ENCODE peak calls at places on chromosome 1, in five cellular contexts. One of them, this sample, is unnamed. For H3K4me1, the result is how much of the 10 kb centered on the place peaks cover.

GRCh38 chr1:175169305-175170018 is 23.1 kb downstream of the KIAA0040 start:
- DNase-seq in pancreas: no peak
- DNase-seq in stomach: no peak
- DNase-seq in upper lobe of right lung: no peak
- DNase-seq in A549: no peak
- DNase-seq in this sample: no peak

GRCh38 chr1:55214903-55215193 is 316 bp downstream of the USP24 start:
- DNase-seq in pancreas: peak
- DNase-seq in stomach: peak
- DNase-seq in upper lobe of right lung: peak
- DNase-seq in A549: peak
- DNase-seq in this sample: peak

GRCh38 chr1:96727860-96728259 is 6.3 kb downstream of the PTBP2 start:
- DNase-seq in pancreas: no peak
- DNase-seq in stomach: no peak
- DNase-seq in upper lobe of right lung: no peak
- DNase-seq in A549: no peak
- DNase-seq in this sample: no peak

GRCh38 chr1:40878906-40879305 is 16.7 kb upstream of the CITED4 start:
- DNase-seq in pancreas: no peak
- DNase-seq in stomach: no peak
- DNase-seq in upper lobe of right lung: no peak
- DNase-seq in A549: no peak
- DNase-seq in this sample: no peak

GRCh38 chr1:16438516-16438915 is 1.3 kb upstream of the SPATA21 start:
- DNase-seq in pancreas: no peak
- DNase-seq in stomach: no peak
- DNase-seq in upper lobe of right lung: no peak
- DNase-seq in A549: no peak
- DNase-seq in this sample: no peak

GRCh38 chr1:168187180-168187579 is 8.4 kb downstream of the TIPRL start:
- DNase-seq in pancreas: no peak
- DNase-seq in stomach: no peak
- DNase-seq in upper lobe of right lung: no peak
- DNase-seq in A549: no peak
- DNase-seq in this sample: no peak

GRCh38 chr1:210707300-210707699 is 378.6 kb downstream of the HHAT start:
- DNase-seq in pancreas: no peak
- DNase-seq in stomach: no peak
- DNase-seq in upper lobe of right lung: no peak
- DNase-seq in A549: no peak
- DNase-seq in this sample: no peak

GRCh38 chr1:246534114-246534513 is 27.0 kb upstream of the SMYD3 start:
- DNase-seq in pancreas: no peak
- DNase-seq in stomach: no peak
- DNase-seq in upper lobe of right lung: no peak
- DNase-seq in A549: no peak
- DNase-seq in this sample: no peak

GRCh38 chr1:205678286-205679111 is 1.8 kb downstream of the SLC45A3 start:
- DNase-seq in pancreas: no peak
- DNase-seq in stomach: no peak
- DNase-seq in upper lobe of right lung: no peak
- DNase-seq in A549: no peak
- DNase-seq in this sample: peak

GRCh38 chr1:101820080-101820479 is 176.6 kb downstream of the OLFM3 start:
- DNase-seq in pancreas: no peak
- DNase-seq in stomach: no peak
- DNase-seq in upper lobe of right lung: no peak
- DNase-seq in A549: peak
- DNase-seq in this sample: no peak

GRCh38 chr1:157155658-157156057 is 17.5 kb upstream of the ETV3 start:
- DNase-seq in pancreas: no peak
- DNase-seq in stomach: no peak
- DNase-seq in upper lobe of right lung: no peak
- DNase-seq in A549: peak
- DNase-seq in this sample: no peak

GRCh38 chr1:109639063-109639840 is 16.6 kb upstream of the GSTM4 start:
- DNase-seq in pancreas: no peak
- DNase-seq in stomach: no peak
- DNase-seq in upper lobe of right lung: peak
- DNase-seq in A549: no peak
- DNase-seq in this sample: no peak

GRCh38 chr1:86704456-86704971 is at the start of gene SH3GLB1:
- DNase-seq in pancreas: peak
- DNase-seq in stomach: peak
- DNase-seq in upper lobe of right lung: peak
- DNase-seq in A549: peak
- DNase-seq in this sample: peak

GRCh38 chr1:234893725-234894630 is 234.7 kb downstream of the TOMM20 start:
- DNase-seq in pancreas: peak
- DNase-seq in stomach: peak
- DNase-seq in upper lobe of right lung: no peak
- DNase-seq in A549: no peak
- DNase-seq in this sample: no peak

GRCh38 chr1:46204406-46204742 is 1.2 kb downstream of the LURAP1 start:
- DNase-seq in pancreas: no peak
- DNase-seq in stomach: no peak
- DNase-seq in upper lobe of right lung: no peak
- DNase-seq in A549: no peak
- DNase-seq in this sample: no peak

GRCh38 chr1:179706339-179706941 is 36.7 kb upstream of the FAM163A start:
- DNase-seq in pancreas: peak
- DNase-seq in stomach: peak
- DNase-seq in upper lobe of right lung: no peak
- DNase-seq in A549: peak
- DNase-seq in this sample: no peak

GRCh38 chr1:19639999-19640362 is 4.1 kb upstream of the NBL1 start:
- DNase-seq in pancreas: no peak
- DNase-seq in stomach: no peak
- DNase-seq in upper lobe of right lung: no peak
- DNase-seq in A549: peak
- DNase-seq in this sample: no peak

GRCh38 chr1:225877570-225877969 is 4.6 kb downstream of the TMEM63A start:
- DNase-seq in pancreas: peak
- DNase-seq in stomach: peak
- DNase-seq in upper lobe of right lung: peak
- DNase-seq in A549: peak
- DNase-seq in this sample: peak

GRCh38 chr1:23010734-23011449 is 4.8 kb downstream of the TEX46 start:
- DNase-seq in pancreas: no peak
- DNase-seq in stomach: no peak
- DNase-seq in upper lobe of right lung: no peak
- DNase-seq in A549: peak
- DNase-seq in this sample: no peak

GRCh38 chr1:156336242-156336641 is 1.9 kb downstream of the CCT3 start:
- DNase-seq in pancreas: no peak
- DNase-seq in stomach: no peak
- DNase-seq in upper lobe of right lung: no peak
- DNase-seq in A549: peak
- DNase-seq in this sample: no peak

GRCh38 chr1:161810780-161811179 is 44.7 kb downstream of the ATF6 start:
- DNase-seq in pancreas: no peak
- DNase-seq in stomach: no peak
- DNase-seq in upper lobe of right lung: no peak
- DNase-seq in A549: no peak
- DNase-seq in this sample: no peak

GRCh38 chr1:70134148-70134547 is 71.2 kb downstream of the LRRC40 start:
- DNase-seq in pancreas: no peak
- DNase-seq in stomach: no peak
- DNase-seq in upper lobe of right lung: no peak
- DNase-seq in A549: no peak
- DNase-seq in this sample: peak

GRCh38 chr1:177082855-177083741 is 81.4 kb downstream of the ASTN1 start:
- DNase-seq in pancreas: no peak
- DNase-seq in stomach: no peak
- DNase-seq in upper lobe of right lung: no peak
- DNase-seq in A549: no peak
- DNase-seq in this sample: no peak

GRCh38 chr1:153610334-153611023 is 2.5 kb downstream of the S100A16 start:
- DNase-seq in pancreas: no peak
- DNase-seq in stomach: no peak
- DNase-seq in upper lobe of right lung: no peak
- DNase-seq in A549: peak
- DNase-seq in this sample: no peak

GRCh38 chr1:31760901-31761470 is 3.2 kb downstream of the ADGRB2 start:
- DNase-seq in pancreas: peak
- DNase-seq in stomach: peak
- DNase-seq in upper lobe of right lung: peak
- DNase-seq in A549: peak
- DNase-seq in this sample: peak

GRCh38 chr1:230292739-230293720 is 133.1 kb downstream of the PGBD5 start:
- DNase-seq in pancreas: no peak
- DNase-seq in stomach: no peak
- DNase-seq in upper lobe of right lung: peak
- DNase-seq in A549: no peak
- DNase-seq in this sample: no peak

GRCh38 chr1:28087614-28088167 is 719 bp downstream of the EYA3 start:
- DNase-seq in pancreas: no peak
- DNase-seq in stomach: no peak
- DNase-seq in upper lobe of right lung: no peak
- DNase-seq in A549: no peak
- DNase-seq in this sample: no peak

GRCh38 chr1:108646661-108647269 is 14.1 kb downstream of the HENMT1 start:
- DNase-seq in pancreas: peak
- DNase-seq in stomach: peak
- DNase-seq in upper lobe of right lung: peak
- DNase-seq in A549: peak
- DNase-seq in this sample: peak

GRCh38 chr1:21338568-21339401 is 48.5 kb upstream of the ECE1 start:
- DNase-seq in pancreas: peak
- DNase-seq in stomach: peak
- DNase-seq in upper lobe of right lung: no peak
- DNase-seq in A549: peak
- DNase-seq in this sample: peak
- H3K4me1 ChIP-seq in pancreas: half or more
- H3K4me1 ChIP-seq in stomach: half or more
- H3K4me1 ChIP-seq in upper lobe of right lung: half or more
- H3K4me1 ChIP-seq in A549: half or more
- H3K4me1 ChIP-seq in this sample: half or more

DNA sequence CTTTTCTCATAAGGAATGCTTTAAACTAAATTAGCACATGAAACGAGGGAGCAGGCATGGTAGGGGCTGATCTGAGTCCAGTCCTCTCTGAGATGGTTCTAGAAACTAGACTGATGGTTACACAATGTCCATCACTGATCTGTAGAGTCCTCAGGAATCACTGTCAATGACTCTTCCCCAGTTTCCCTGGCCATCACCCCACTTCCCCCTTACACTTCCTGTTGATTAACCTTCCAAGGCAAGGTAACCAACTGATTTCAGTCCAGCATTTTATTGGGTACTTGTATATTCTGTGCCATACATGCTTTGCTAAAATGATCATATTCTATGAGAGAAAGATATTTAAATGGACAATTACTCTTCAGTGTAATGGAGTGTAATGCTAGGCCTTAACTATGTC is 100.6 kb upstream of the ARTN start:
- DNase-seq in pancreas: no peak
- DNase-seq in stomach: no peak
- DNase-seq in upper lobe of right lung: no peak
- DNase-seq in A549: no peak
- DNase-seq in this sample: no peak
- H3K4me1 ChIP-seq in pancreas: under half
- H3K4me1 ChIP-seq in stomach: under half
- H3K4me1 ChIP-seq in upper lobe of right lung: under half
- H3K4me1 ChIP-seq in A549: under half
- H3K4me1 ChIP-seq in this sample: under half

GRCh38 chr1:197923013-197923412 is 5.8 kb downstream of the LHX9 start:
- DNase-seq in pancreas: no peak
- DNase-seq in stomach: no peak
- DNase-seq in upper lobe of right lung: no peak
- DNase-seq in A549: no peak
- DNase-seq in this sample: no peak

GRCh38 chr1:197920345-197921117 is 3.4 kb downstream of the LHX9 start:
- DNase-seq in pancreas: no peak
- DNase-seq in stomach: no peak
- DNase-seq in upper lobe of right lung: no peak
- DNase-seq in A549: no peak
- DNase-seq in this sample: no peak

GRCh38 chr1:197919523-197920301 is 2.5 kb downstream of the LHX9 start:
- DNase-seq in pancreas: no peak
- DNase-seq in stomach: no peak
- DNase-seq in upper lobe of right lung: no peak
- DNase-seq in A549: no peak
- DNase-seq in this sample: no peak

GRCh38 chr1:197922070-197922390 is 4.9 kb downstream of the LHX9 start:
- DNase-seq in pancreas: no peak
- DNase-seq in stomach: no peak
- DNase-seq in upper lobe of right lung: no peak
- DNase-seq in A549: no peak
- DNase-seq in this sample: no peak

GRCh38 chr1:197921235-197922069 is 4.3 kb downstream of the LHX9 start:
- DNase-seq in pancreas: no peak
- DNase-seq in stomach: no peak
- DNase-seq in upper lobe of right lung: no peak
- DNase-seq in A549: no peak
- DNase-seq in this sample: no peak
- H3K4me1 ChIP-seq in pancreas: under half
- H3K4me1 ChIP-seq in stomach: under half
- H3K4me1 ChIP-seq in upper lobe of right lung: under half
- H3K4me1 ChIP-seq in A549: under half
- H3K4me1 ChIP-seq in this sample: under half

GRCh38 chr1:42324398-42325013 is 10.5 kb downstream of the FOXJ3 start:
- DNase-seq in pancreas: no peak
- DNase-seq in stomach: no peak
- DNase-seq in upper lobe of right lung: no peak
- DNase-seq in A549: no peak
- DNase-seq in this sample: no peak

GRCh38 chr1:42325014-42325402 is 10.0 kb downstream of the FOXJ3 start:
- DNase-seq in pancreas: no peak
- DNase-seq in stomach: no peak
- DNase-seq in upper lobe of right lung: no peak
- DNase-seq in A549: no peak
- DNase-seq in this sample: no peak

GRCh38 chr1:42328916-42329496 is 6.0 kb downstream of the FOXJ3 start:
- DNase-seq in pancreas: no peak
- DNase-seq in stomach: no peak
- DNase-seq in upper lobe of right lung: no peak
- DNase-seq in A549: no peak
- DNase-seq in this sample: no peak

GRCh38 chr1:42330215-42330614 is 4.8 kb downstream of the FOXJ3 start:
- DNase-seq in pancreas: no peak
- DNase-seq in stomach: no peak
- DNase-seq in upper lobe of right lung: no peak
- DNase-seq in A549: no peak
- DNase-seq in this sample: no peak

DNA sequence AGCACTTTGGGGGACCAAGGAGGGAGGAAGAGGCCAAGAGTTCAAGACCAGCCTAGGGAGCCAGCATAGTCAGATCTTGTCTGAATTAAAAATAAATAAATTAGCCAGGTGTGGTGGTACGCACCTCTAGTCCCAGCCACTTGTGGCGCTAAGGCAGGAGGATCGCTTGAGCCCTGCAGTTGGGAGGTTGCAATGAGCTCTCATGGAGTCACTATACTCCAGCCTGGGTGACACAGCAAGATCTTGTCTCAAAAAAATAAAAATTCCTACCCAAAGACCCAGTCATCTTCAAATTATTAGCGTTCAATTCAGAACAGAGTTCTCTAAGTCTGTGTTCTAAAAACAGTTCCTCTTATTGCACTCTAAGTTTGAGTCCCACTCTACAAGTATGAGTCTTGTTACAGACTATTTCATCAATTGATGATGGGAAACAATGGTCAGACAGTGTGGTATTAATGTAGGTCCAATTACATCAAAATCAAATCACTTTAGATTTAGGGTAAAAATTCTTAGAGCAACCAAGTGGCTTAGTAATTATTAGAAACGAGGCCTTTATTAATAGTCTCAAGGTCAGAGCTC is 6.9 kb downstream of the FOXJ3 start:
- DNase-seq in pancreas: no peak
- DNase-seq in stomach: no peak
- DNase-seq in upper lobe of right lung: no peak
- DNase-seq in A549: no peak
- DNase-seq in this sample: no peak
- H3K4me1 ChIP-seq in pancreas: under half
- H3K4me1 ChIP-seq in stomach: under half
- H3K4me1 ChIP-seq in upper lobe of right lung: under half
- H3K4me1 ChIP-seq in A549: under half
- H3K4me1 ChIP-seq in this sample: under half

This sample was measured in heart left ventricle.